ENCODE peak calls at places on chromosomes 1 and 21, in six cellular contexts. One of them, this sample, is unnamed.

GRCh38 chr1:53295746-53296722 is 31.8 kb downstream of the LRP8 start:
- DNase-seq in erythroblast: no peak
- DNase-seq in prostate gland: peak; percentile 71
- DNase-seq in stimulated activated CD8-positive, alpha-beta memory T cell treated with anti-CD3 and anti-CD28 coated beads, Interleukin-4, amount 100 ng/mL, for 4 hours: no peak
- DNase-seq in HCEC 1CT: no peak
- DNase-seq in body of pancreas: no peak
- DNase-seq in this sample: peak; percentile 75

GRCh38 chr1:173555651-173556305 is 47.1 kb downstream of the SLC9C2 start:
- DNase-seq in stimulated activated CD8-positive, alpha-beta memory T cell treated with anti-CD3 and anti-CD28 coated beads, Interleukin-4, amount 100 ng/mL, for 4 hours: no peak
- DNase-seq in HCEC 1CT: no peak
- DNase-seq in erythroblast: no peak
- DNase-seq in prostate gland: no peak
- DNase-seq in body of pancreas: no peak
- DNase-seq in this sample: no peak

GRCh38 chr1:153805042-153805745 is 30.0 kb downstream of the SLC27A3 start:
- DNase-seq in body of pancreas: no peak
- DNase-seq in stimulated activated CD8-positive, alpha-beta memory T cell treated with anti-CD3 and anti-CD28 coated beads, Interleukin-4, amount 100 ng/mL, for 4 hours: peak; percentile 37
- DNase-seq in HCEC 1CT: peak; percentile 85
- DNase-seq in prostate gland: peak; percentile 37
- DNase-seq in erythroblast: peak; percentile 95
- DNase-seq in this sample: no peak

GRCh38 chr1:54413295-54413694 is 7.1 kb upstream of the SSBP3 start:
- DNase-seq in body of pancreas: no peak
- DNase-seq in HCEC 1CT: peak; percentile 64
- DNase-seq in stimulated activated CD8-positive, alpha-beta memory T cell treated with anti-CD3 and anti-CD28 coated beads, Interleukin-4, amount 100 ng/mL, for 4 hours: no peak
- DNase-seq in erythroblast: no peak
- DNase-seq in prostate gland: no peak
- DNase-seq in this sample: no peak

GRCh38 chr1:49465486-49466185 is 558.1 kb downstream of the AGBL4 start:
- DNase-seq in erythroblast: no peak
- DNase-seq in stimulated activated CD8-positive, alpha-beta memory T cell treated with anti-CD3 and anti-CD28 coated beads, Interleukin-4, amount 100 ng/mL, for 4 hours: no peak
- DNase-seq in body of pancreas: no peak
- DNase-seq in HCEC 1CT: no peak
- DNase-seq in prostate gland: no peak
- DNase-seq in this sample: no peak

GRCh38 chr21:42209801-42210479 is 9.0 kb upstream of the ABCG1 start:
- DNase-seq in HCEC 1CT: no peak
- DNase-seq in prostate gland: no peak
- DNase-seq in erythroblast: no peak
- DNase-seq in body of pancreas: no peak
- DNase-seq in stimulated activated CD8-positive, alpha-beta memory T cell treated with anti-CD3 and anti-CD28 coated beads, Interleukin-4, amount 100 ng/mL, for 4 hours: no peak
- DNase-seq in this sample: no peak

GRCh38 chr1:109391626-109392025 is 6.1 kb downstream of the SORT1 start:
- DNase-seq in prostate gland: no peak
- DNase-seq in HCEC 1CT: no peak
- DNase-seq in erythroblast: peak; percentile 7
- DNase-seq in stimulated activated CD8-positive, alpha-beta memory T cell treated with anti-CD3 and anti-CD28 coated beads, Interleukin-4, amount 100 ng/mL, for 4 hours: no peak
- DNase-seq in body of pancreas: no peak
- DNase-seq in this sample: no peak

GRCh38 chr1:66732407-66733166 is 19.7 kb upstream of the DYNLT5 start:
- DNase-seq in stimulated activated CD8-positive, alpha-beta memory T cell treated with anti-CD3 and anti-CD28 coated beads, Interleukin-4, amount 100 ng/mL, for 4 hours: no peak
- DNase-seq in erythroblast: no peak
- DNase-seq in HCEC 1CT: peak; percentile 50
- DNase-seq in body of pancreas: no peak
- DNase-seq in prostate gland: no peak
- DNase-seq in this sample: no peak

GRCh38 chr1:241156231-241156965 is 200.6 kb downstream of the RGS7 start:
- DNase-seq in HCEC 1CT: peak; percentile 79
- DNase-seq in prostate gland: no peak
- DNase-seq in body of pancreas: peak; percentile 50
- DNase-seq in erythroblast: no peak
- DNase-seq in stimulated activated CD8-positive, alpha-beta memory T cell treated with anti-CD3 and anti-CD28 coated beads, Interleukin-4, amount 100 ng/mL, for 4 hours: no peak
- DNase-seq in this sample: peak; percentile 86

GRCh38 chr21:27813750-27814149 is 846.9 kb upstream of the ADAMTS5 start:
- DNase-seq in stimulated activated CD8-positive, alpha-beta memory T cell treated with anti-CD3 and anti-CD28 coated beads, Interleukin-4, amount 100 ng/mL, for 4 hours: no peak
- DNase-seq in erythroblast: no peak
- DNase-seq in HCEC 1CT: peak; percentile 35
- DNase-seq in body of pancreas: no peak
- DNase-seq in prostate gland: no peak
- DNase-seq in this sample: no peak

GRCh38 chr1:153348511-153349362 is at the start of gene PGLYRP4:
- DNase-seq in prostate gland: no peak
- DNase-seq in HCEC 1CT: no peak
- DNase-seq in erythroblast: no peak
- DNase-seq in body of pancreas: no peak
- DNase-seq in stimulated activated CD8-positive, alpha-beta memory T cell treated with anti-CD3 and anti-CD28 coated beads, Interleukin-4, amount 100 ng/mL, for 4 hours: no peak
- DNase-seq in this sample: no peak

GRCh38 chr21:14923468-14923867 is 141.3 kb downstream of the NRIP1 start:
- DNase-seq in body of pancreas: no peak
- DNase-seq in erythroblast: no peak
- DNase-seq in stimulated activated CD8-positive, alpha-beta memory T cell treated with anti-CD3 and anti-CD28 coated beads, Interleukin-4, amount 100 ng/mL, for 4 hours: no peak
- DNase-seq in prostate gland: no peak
- DNase-seq in HCEC 1CT: peak; percentile 74
- DNase-seq in this sample: no peak

GRCh38 chr1:224131253-224131652 is 17.3 kb downstream of the FBXO28 start:
- DNase-seq in HCEC 1CT: no peak
- DNase-seq in erythroblast: no peak
- DNase-seq in stimulated activated CD8-positive, alpha-beta memory T cell treated with anti-CD3 and anti-CD28 coated beads, Interleukin-4, amount 100 ng/mL, for 4 hours: no peak
- DNase-seq in body of pancreas: no peak
- DNase-seq in prostate gland: no peak
- DNase-seq in this sample: no peak

GRCh38 chr1:195733408-195733807 is 874.8 kb downstream of the KCNT2 start:
- DNase-seq in HCEC 1CT: no peak
- DNase-seq in erythroblast: no peak
- DNase-seq in stimulated activated CD8-positive, alpha-beta memory T cell treated with anti-CD3 and anti-CD28 coated beads, Interleukin-4, amount 100 ng/mL, for 4 hours: no peak
- DNase-seq in prostate gland: no peak
- DNase-seq in body of pancreas: no peak
- DNase-seq in this sample: no peak

GRCh38 chr1:210376836-210377377 is 48.2 kb downstream of the HHAT start:
- DNase-seq in body of pancreas: no peak
- DNase-seq in stimulated activated CD8-positive, alpha-beta memory T cell treated with anti-CD3 and anti-CD28 coated beads, Interleukin-4, amount 100 ng/mL, for 4 hours: no peak
- DNase-seq in HCEC 1CT: peak; percentile 72
- DNase-seq in prostate gland: no peak
- DNase-seq in erythroblast: no peak
- DNase-seq in this sample: no peak

GRCh38 chr21:34372321-34372720 is 3.0 kb upstream of the SMIM11 start:
- DNase-seq in erythroblast: no peak
- DNase-seq in stimulated activated CD8-positive, alpha-beta memory T cell treated with anti-CD3 and anti-CD28 coated beads, Interleukin-4, amount 100 ng/mL, for 4 hours: no peak
- DNase-seq in prostate gland: no peak
- DNase-seq in body of pancreas: no peak
- DNase-seq in HCEC 1CT: no peak
- DNase-seq in this sample: no peak

GRCh38 chr1:53604291-53604919 is 134.6 kb downstream of the GLIS1 start:
- DNase-seq in stimulated activated CD8-positive, alpha-beta memory T cell treated with anti-CD3 and anti-CD28 coated beads, Interleukin-4, amount 100 ng/mL, for 4 hours: no peak
- DNase-seq in prostate gland: no peak
- DNase-seq in body of pancreas: no peak
- DNase-seq in HCEC 1CT: no peak
- DNase-seq in erythroblast: no peak
- DNase-seq in this sample: no peak

GRCh38 chr1:76867342-76868130 is at the start of gene ST6GALNAC5:
- DNase-seq in prostate gland: no peak
- DNase-seq in stimulated activated CD8-positive, alpha-beta memory T cell treated with anti-CD3 and anti-CD28 coated beads, Interleukin-4, amount 100 ng/mL, for 4 hours: no peak
- DNase-seq in erythroblast: no peak
- DNase-seq in HCEC 1CT: peak; percentile 72
- DNase-seq in body of pancreas: no peak
- DNase-seq in this sample: no peak

GRCh38 chr1:47742890-47743760 is 254.1 kb downstream of the TRABD2B start:
- DNase-seq in prostate gland: no peak
- DNase-seq in body of pancreas: no peak
- DNase-seq in stimulated activated CD8-positive, alpha-beta memory T cell treated with anti-CD3 and anti-CD28 coated beads, Interleukin-4, amount 100 ng/mL, for 4 hours: no peak
- DNase-seq in HCEC 1CT: no peak
- DNase-seq in erythroblast: no peak
- DNase-seq in this sample: no peak

GRCh38 chr1:16318544-16318943 is 33.7 kb downstream of the FBXO42 start:
- DNase-seq in prostate gland: peak; percentile 17
- DNase-seq in stimulated activated CD8-positive, alpha-beta memory T cell treated with anti-CD3 and anti-CD28 coated beads, Interleukin-4, amount 100 ng/mL, for 4 hours: no peak
- DNase-seq in HCEC 1CT: no peak
- DNase-seq in body of pancreas: no peak
- DNase-seq in erythroblast: no peak
- DNase-seq in this sample: no peak

GRCh38 chr1:52532247-52532646 is 20.6 kb downstream of the TUT4 start:
- DNase-seq in HCEC 1CT: no peak
- DNase-seq in stimulated activated CD8-positive, alpha-beta memory T cell treated with anti-CD3 and anti-CD28 coated beads, Interleukin-4, amount 100 ng/mL, for 4 hours: no peak
- DNase-seq in prostate gland: no peak
- DNase-seq in body of pancreas: no peak
- DNase-seq in erythroblast: no peak
- DNase-seq in this sample: no peak

GRCh38 chr1:27928216-27928954 is 6.4 kb upstream of the SMPDL3B start:
- DNase-seq in body of pancreas: no peak
- DNase-seq in erythroblast: no peak
- DNase-seq in HCEC 1CT: no peak
- DNase-seq in prostate gland: no peak
- DNase-seq in stimulated activated CD8-positive, alpha-beta memory T cell treated with anti-CD3 and anti-CD28 coated beads, Interleukin-4, amount 100 ng/mL, for 4 hours: no peak
- DNase-seq in this sample: no peak

GRCh38 chr21:46027855-46028493 is 46.4 kb downstream of the COL6A1 start:
- DNase-seq in erythroblast: no peak
- DNase-seq in prostate gland: no peak
- DNase-seq in HCEC 1CT: no peak
- DNase-seq in body of pancreas: no peak
- DNase-seq in stimulated activated CD8-positive, alpha-beta memory T cell treated with anti-CD3 and anti-CD28 coated beads, Interleukin-4, amount 100 ng/mL, for 4 hours: no peak
- DNase-seq in this sample: no peak

GRCh38 chr1:198018529-198018928 is 101.4 kb downstream of the LHX9 start:
- DNase-seq in stimulated activated CD8-positive, alpha-beta memory T cell treated with anti-CD3 and anti-CD28 coated beads, Interleukin-4, amount 100 ng/mL, for 4 hours: no peak
- DNase-seq in prostate gland: no peak
- DNase-seq in HCEC 1CT: peak; percentile 86
- DNase-seq in erythroblast: no peak
- DNase-seq in body of pancreas: no peak
- DNase-seq in this sample: no peak

GRCh38 chr1:76006234-76006633 is 68.3 kb upstream of the ST6GALNAC3 start:
- DNase-seq in body of pancreas: no peak
- DNase-seq in erythroblast: no peak
- DNase-seq in prostate gland: no peak
- DNase-seq in HCEC 1CT: peak; percentile 75
- DNase-seq in stimulated activated CD8-positive, alpha-beta memory T cell treated with anti-CD3 and anti-CD28 coated beads, Interleukin-4, amount 100 ng/mL, for 4 hours: no peak
- DNase-seq in this sample: no peak

This sample was measured in mucosa of descending colon.